ENCODE peak calls at places on chromosomes 2 and 18, in five cellular contexts. W, O, A, B and D are unnamed samples.

GRCh38 chr2:85935170-85935745 is 46.5 kb upstream of the ST3GAL5 start:
- DNase-seq in O (no peak), B (peak), A (no peak), W (no peak), D (no peak)

GRCh38 chr2:136248242-136248641 is 130.3 kb upstream of the CXCR4 start:
- DNase-seq in W (no peak), A (no peak), O (no peak), B (peak), D (no peak)

GRCh38 chr2:64283641-64284371 is 139.6 kb upstream of the PELI1 start:
- DNase-seq in A (no peak), W (no peak), B (peak), O (no peak), D (no peak)

GRCh38 chr2:207256026-207256425 is 90.3 kb upstream of the KLF7 start:
- DNase-seq in A (no peak), O (no peak), W (peak), B (no peak), D (no peak)

GRCh38 chr2:18999198-18999597 is 359.2 kb downstream of the OSR1 start:
- DNase-seq in O (no peak), B (no peak), W (no peak), A (no peak), D (no peak)

GRCh38 chr2:47438084-47438483 is 35.1 kb downstream of the MSH2 start:
- DNase-seq in W (no peak), B (no peak), O (no peak), A (no peak), D (no peak)

GRCh38 chr2:132757002-132757598 is 87.1 kb upstream of the LYPD1 start:
- DNase-seq in W (no peak), A (no peak), B (no peak), O (no peak), D (no peak)

GRCh38 chr2:129441610-129442009 is 537.9 kb upstream of the RAB6C start:
- DNase-seq in W (no peak), A (no peak), O (no peak), B (no peak), D (no peak)

GRCh38 chr2:223314831-223315230 is 262.8 kb downstream of the KCNE4 start:
- DNase-seq in O (no peak), B (no peak), W (no peak), A (no peak), D (no peak)

GRCh38 chr2:172460780-172461201 is 33.4 kb downstream of the ITGA6 start:
- DNase-seq in B (no peak), O (no peak), W (no peak), A (no peak), D (no peak)

DNA sequence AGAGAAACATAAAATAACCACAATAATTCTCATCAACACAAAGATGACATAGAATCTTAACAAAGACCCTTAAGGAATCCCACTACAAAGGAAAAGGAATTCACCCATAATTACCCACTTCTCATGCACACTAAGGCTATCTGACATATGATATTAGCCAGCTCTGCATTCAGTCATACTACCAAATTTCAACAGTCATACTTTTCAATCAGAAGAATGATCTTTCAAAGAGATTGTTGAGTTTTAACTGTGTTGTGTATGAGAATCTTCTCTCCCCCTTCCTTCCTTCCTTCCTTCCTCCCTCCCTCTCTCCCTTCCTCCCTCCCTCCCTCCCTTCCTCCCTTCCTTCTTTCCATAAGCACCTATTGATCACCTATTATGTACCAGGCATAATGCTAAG is 17.0 kb downstream of the FZD7 start:
- DNase-seq in O (no peak), B (no peak), W (no peak), A (no peak), D (no peak)
- TF ChIP-seq CTCF in O (no peak), B (no peak), W (no peak), A (no peak), D (no peak)

GRCh38 chr2:73268831-73269685 is 15.2 kb downstream of the FBXO41 start:
- DNase-seq in O (peak), A (peak), B (peak), W (no peak), D (no peak)
- TF ChIP-seq CTCF in O (peak), A (peak), B (peak), W (no peak), D (peak)

GRCh38 chr2:24749069-24749691 is 44.0 kb downstream of the PTRHD1 start:
- DNase-seq in O (peak), W (no peak), B (no peak), A (no peak), D (no peak)
- TF ChIP-seq CTCF in O (peak), W (no peak), B (no peak), A (no peak), D (no peak)

GRCh38 chr18:71001597-71001996 is 712.8 kb downstream of the SOCS6 start:
- DNase-seq in W (no peak), B (peak), O (no peak), A (no peak), D (no peak)

DNA sequence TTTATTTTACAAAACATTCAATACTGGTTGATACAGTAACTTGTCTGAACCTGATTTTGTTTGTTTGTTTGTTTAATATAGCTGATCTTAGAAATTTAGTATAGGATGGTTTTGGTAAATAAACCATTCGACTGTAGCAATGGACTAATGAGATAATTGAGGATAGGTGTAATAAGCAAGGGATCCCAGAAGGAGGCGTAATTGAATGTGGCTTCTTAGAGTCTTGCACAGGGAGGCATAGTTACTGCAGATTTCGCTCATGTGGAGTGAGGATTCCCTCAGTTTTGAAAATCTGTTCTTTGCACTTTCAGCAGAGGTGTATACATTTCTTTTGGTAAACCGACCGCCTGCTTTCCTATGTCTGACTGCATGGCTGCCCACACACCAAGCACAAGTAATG is 709.6 kb downstream of the SOCS6 start:
- DNase-seq in O (no peak), A (no peak), W (no peak), B (peak), D (no peak)
- TF ChIP-seq CTCF in O (peak), A (no peak), W (no peak), B (peak), D (peak)

GRCh38 chr18:292271-292670 is 24.4 kb upstream of the THOC1 start:
- DNase-seq in W (no peak), B (peak), O (no peak), A (no peak), D (no peak)
- TF ChIP-seq CTCF in W (no peak), B (no peak), O (peak), A (no peak), D (no peak)